ENCODE peak calls at places on chromosomes 1 and 21, in six cellular contexts. M is T-helper 2 cell, U is pancreas, O is GM04504, S is cardiac muscle cell, R is Calu3. G is an unnamed sample.

GRCh38 chr1:22137006-22137720 is 5.7 kb downstream of the WNT4 start:
- DNase-seq in M (no peak), U (no peak), O (no peak), S (peak), R (no peak), G (no peak)

GRCh38 chr1:202806845-202807366 is 1.3 kb downstream of the KDM5B start:
- DNase-seq in M (peak), U (peak), O (no peak), S (no peak), R (peak), G (peak)

GRCh38 chr1:228093050-228093906 is 9.8 kb downstream of the C1orf35 start:
- DNase-seq in M (no peak), U (peak), O (no peak), S (no peak), R (no peak), G (no peak)

GRCh38 chr1:151720190-151720953 is 950 bp upstream of the RIIAD1 start:
- DNase-seq in M (no peak), U (no peak), O (no peak), S (peak), R (no peak), G (peak)

GRCh38 chr1:210633636-210634035 is 304.9 kb downstream of the HHAT start:
- DNase-seq in M (no peak), U (no peak), O (no peak), S (no peak), R (no peak), G (no peak)

GRCh38 chr1:41618066-41618825 is 133.8 kb upstream of the EDN2 start:
- DNase-seq in M (no peak), U (peak), O (no peak), S (peak), R (peak), G (peak)

GRCh38 chr1:44723496-44724407 is 7.2 kb downstream of the RNU5D-1 start:
- DNase-seq in M (no peak), U (no peak), O (no peak), S (no peak), R (no peak), G (no peak)

GRCh38 chr1:18732686-18733085 is 102.0 kb downstream of the PAX7 start:
- DNase-seq in M (no peak), U (no peak), O (no peak), S (no peak), R (no peak), G (no peak)

GRCh38 chr21:14699433-14700410 is 153.6 kb upstream of the SAMSN1 start:
- DNase-seq in M (no peak), U (no peak), O (no peak), S (no peak), R (no peak), G (no peak)

GRCh38 chr1:183270541-183271141 is 84.6 kb downstream of the LAMC2 start:
- DNase-seq in M (no peak), U (no peak), O (peak), S (peak), R (no peak), G (no peak)

GRCh38 chr1:10168912-10169514 is 41.4 kb upstream of the KIF1B start:
- DNase-seq in M (no peak), U (no peak), O (no peak), S (no peak), R (no peak), G (no peak)

GRCh38 chr1:161998811-161999210 is 24.9 kb downstream of the OLFML2B start:
- DNase-seq in M (no peak), U (no peak), O (no peak), S (no peak), R (no peak), G (no peak)

GRCh38 chr1:147334292-147334691 is 91.8 kb downstream of the CHD1L start:
- DNase-seq in M (no peak), U (no peak), O (no peak), S (peak), R (no peak), G (peak)

GRCh38 chr1:205229916-205230700 is 2.4 kb downstream of the TMCC2 start:
- DNase-seq in M (no peak), U (no peak), O (no peak), S (no peak), R (no peak), G (peak)

GRCh38 chr1:228794810-228795209 is 59.5 kb downstream of the RHOU start:
- DNase-seq in M (no peak), U (no peak), O (no peak), S (no peak), R (no peak), G (no peak)

GRCh38 chr1:174769961-174770549 is 229.7 kb upstream of the CACYBP start:
- DNase-seq in M (no peak), U (no peak), O (peak), S (peak), R (no peak), G (peak)

G was measured in cerebellar cortex.